ENCODE peak calls at places on chromosome X, in eight cellular contexts. M, J, Y, V, X, N, Z and I are unnamed samples.

GRCh38 chrX:39764441-39764914 is 333.3 kb downstream of the BCOR start:
- DNase-seq in M (no peak), J (no peak), Y (peak; percentile 51), V (no peak), X (no peak), N (peak; percentile 15), Z (no peak), I (no peak)

GRCh38 chrX:34655496-34656258 is 1.4 kb downstream of the TMEM47 start:
- DNase-seq in M (no peak), J (no peak), Y (no peak), V (no peak), X (no peak), N (peak; percentile 36), Z (no peak), I (no peak)

GRCh38 chrX:39953879-39954278 is 143.9 kb downstream of the BCOR start:
- DNase-seq in M (peak; percentile 83), J (peak; percentile 75), Y (no peak), V (no peak), X (peak; percentile 86), N (peak; percentile 75), Z (peak; percentile 93), I (no peak)

GRCh38 chrX:132488092-132488749 is 617 bp downstream of the MBNL3 start:
- DNase-seq in M (peak; percentile 45), J (no peak), Y (peak; percentile 79), V (peak; percentile 35), X (peak; percentile 33), N (no peak), Z (no peak), I (no peak)

GRCh38 chrX:154396948-154397887 is 959 bp upstream of the RPL10 start:
- DNase-seq in M (peak; percentile 81), J (no peak), Y (peak; percentile 81), V (peak; percentile 73), X (peak; percentile 83), N (peak; percentile 76), Z (peak; percentile 73), I (peak; percentile 53)

GRCh38 chrX:74535211-74535621 is 79.2 kb downstream of the RLIM start:
- DNase-seq in M (no peak), J (no peak), Y (peak; percentile 81), V (no peak), X (peak; percentile 12), N (peak; percentile 67), Z (no peak), I (peak; percentile 49)

GRCh38 chrX:96575011-96575410 is 109.6 kb upstream of the DIAPH2 start:
- DNase-seq in M (no peak), J (no peak), Y (no peak), V (no peak), X (no peak), N (no peak), Z (no peak), I (no peak)

GRCh38 chrX:32839781-32840180 is 371.6 kb downstream of the DMD start:
- DNase-seq in M (no peak), J (no peak), Y (no peak), V (no peak), X (no peak), N (no peak), Z (no peak), I (no peak)

GRCh38 chrX:29315931-29316330 is 728.7 kb downstream of the IL1RAPL1 start:
- DNase-seq in M (no peak), J (no peak), Y (no peak), V (no peak), X (no peak), N (peak; percentile 0), Z (no peak), I (no peak)

GRCh38 chrX:107448625-107449468 is 605 bp upstream of the FRMPD3 start:
- DNase-seq in M (no peak), J (no peak), Y (no peak), V (no peak), X (no peak), N (no peak), Z (no peak), I (no peak)

GRCh38 chrX:151982217-151982616 is 7.7 kb upstream of the GABRE start:
- DNase-seq in M (no peak), J (no peak), Y (peak; percentile 35), V (no peak), X (no peak), N (peak; percentile 90), Z (no peak), I (no peak)

GRCh38 chrX:40470830-40471429 is 109.8 kb upstream of the ATP6AP2 start:
- DNase-seq in M (no peak), J (no peak), Y (no peak), V (no peak), X (no peak), N (no peak), Z (no peak), I (no peak)

GRCh38 chrX:40148439-40149285 is 50.9 kb upstream of the BCOR start:
- DNase-seq in M (no peak), J (no peak), Y (peak; percentile 90), V (no peak), X (peak; percentile 54), N (peak; percentile 67), Z (no peak), I (no peak)

GRCh38 chrX:129961180-129962083 is 21.0 kb upstream of the BCORL1 start:
- DNase-seq in M (peak; percentile 71), J (no peak), Y (peak; percentile 95), V (peak; percentile 86), X (peak; percentile 85), N (peak; percentile 54), Z (peak; percentile 75), I (no peak)

GRCh38 chrX:31649176-31649575 is 577.3 kb upstream of the FTHL17 start:
- DNase-seq in M (no peak), J (no peak), Y (no peak), V (no peak), X (no peak), N (no peak), Z (no peak), I (no peak)

GRCh38 chrX:39499996-39500395 is 597.8 kb downstream of the BCOR start:
- DNase-seq in M (no peak), J (no peak), Y (no peak), V (no peak), X (no peak), N (peak; percentile 2), Z (no peak), I (no peak)

GRCh38 chrX:17009856-17010650 is 63.6 kb downstream of the REPS2 start:
- DNase-seq in M (no peak), J (no peak), Y (no peak), V (no peak), X (peak; percentile 26), N (no peak), Z (no peak), I (no peak)

GRCh38 chrX:36867143-36867542 is 141.0 kb upstream of the FAM47C start:
- DNase-seq in M (no peak), J (no peak), Y (peak; percentile 31), V (no peak), X (no peak), N (peak; percentile 17), Z (no peak), I (peak; percentile 0)

GRCh38 chrX:130994671-130995070 is 63.5 kb upstream of the ARHGAP36 start:
- DNase-seq in M (no peak), J (no peak), Y (peak; percentile 38), V (peak; percentile 45), X (no peak), N (peak; percentile 7), Z (no peak), I (no peak)

GRCh38 chrX:105822138-105823091 is at the start of gene NRK:
- DNase-seq in M (no peak), J (peak; percentile 26), Y (no peak), V (no peak), X (no peak), N (no peak), Z (no peak), I (no peak)

GRCh38 chrX:49956313-49956712 is 33.9 kb downstream of the CLCN5 start:
- DNase-seq in M (no peak), J (no peak), Y (no peak), V (no peak), X (no peak), N (no peak), Z (no peak), I (no peak)

GRCh38 chrX:120697053-120697452 is 67.2 kb upstream of the C1GALT1C1 start:
- DNase-seq in M (no peak), J (no peak), Y (no peak), V (peak; percentile 72), X (no peak), N (no peak), Z (no peak), I (no peak)

GRCh38 chrX:68895339-68896250 is 66.8 kb downstream of the EFNB1 start:
- DNase-seq in M (peak; percentile 73), J (peak; percentile 73), Y (no peak), V (peak; percentile 5), X (peak; percentile 62), N (peak; percentile 21), Z (peak; percentile 59), I (peak; percentile 30)

GRCh38 chrX:68947882-68948605 is 119.2 kb downstream of the EFNB1 start:
- DNase-seq in M (no peak), J (no peak), Y (peak; percentile 17), V (no peak), X (no peak), N (peak; percentile 42), Z (no peak), I (no peak)

GRCh38 chrX:48910926-48911406 is 480 bp downstream of the SLC35A2 start:
- DNase-seq in M (no peak), J (no peak), Y (peak; percentile 62), V (no peak), X (no peak), N (peak; percentile 44), Z (no peak), I (no peak)

GRCh38 chrX:101999644-102000539 is 68.1 kb upstream of the ZMAT1 start:
- DNase-seq in M (no peak), J (no peak), Y (no peak), V (no peak), X (no peak), N (peak; percentile 1), Z (no peak), I (no peak)

GRCh38 chrX:1870421-1870820 is 255.6 kb downstream of the ASMT start:
- DNase-seq in M (no peak), J (no peak), Y (no peak), V (no peak), X (no peak), N (peak; percentile 41), Z (no peak), I (no peak)

GRCh38 chrX:26613951-26614350 is 398.0 kb downstream of the MAGEB5 start:
- DNase-seq in M (no peak), J (no peak), Y (no peak), V (no peak), X (no peak), N (peak; percentile 0), Z (no peak), I (no peak)

GRCh38 chrX:26778320-26778888 is 562.4 kb downstream of the MAGEB5 start:
- DNase-seq in M (no peak), J (no peak), Y (peak; percentile 12), V (peak; percentile 3), X (no peak), N (no peak), Z (no peak), I (no peak)

GRCh38 chrX:41781500-41781899 is 57.5 kb downstream of the GPR82 start:
- DNase-seq in M (no peak), J (no peak), Y (peak; percentile 35), V (peak; percentile 17), X (no peak), N (peak; percentile 32), Z (no peak), I (no peak)

GRCh38 chrX:49077941-49078340 is 1.7 kb downstream of the WDR45 start:
- DNase-seq in M (no peak), J (no peak), Y (no peak), V (no peak), X (no peak), N (no peak), Z (no peak), I (no peak)

GRCh38 chrX:16087081-16087480 is 36.3 kb upstream of the GRPR start:
- DNase-seq in M (no peak), J (no peak), Y (no peak), V (no peak), X (no peak), N (no peak), Z (no peak), I (no peak)

GRCh38 chrX:118864063-118864630 is 40.5 kb downstream of the ZCCHC12 start:
- DNase-seq in M (no peak), J (no peak), Y (no peak), V (no peak), X (no peak), N (no peak), Z (no peak), I (no peak)

GRCh38 chrX:70264784-70265183 is 3.4 kb upstream of the ARR3 start:
- DNase-seq in M (no peak), J (no peak), Y (peak; percentile 3), V (no peak), X (no peak), N (peak; percentile 2), Z (no peak), I (no peak)